ENCODE peak calls at places on chromosome 22, in ten cellular contexts. G is CD8-positive, alpha-beta T cell; A is left ventricle myocardium inferior; V is CD4-positive, alpha-beta T cell; B is astrocyte; M is transverse colon; X is upper lobe of right lung; S is heart left ventricle; R is pancreas; T is psoas muscle. I is an unnamed sample.
A peak's percentile ranks its signal among the peaks of the same experiment; 100 is the strongest.

GRCh38 chr22:25125693-25126357 is 73.8 kb upstream of the CRYBB3 start:
- DNase-seq in G (no peak), A (no peak), V (no peak), B (no peak), M (no peak), X (no peak), S (no peak), R (no peak), T (no peak), I (no peak)

GRCh38 chr22:49960967-49961600 is 512 bp downstream of the PIM3 start:
- DNase-seq in G (peak; percentile 36), A (peak; percentile 48), V (no peak), B (peak; percentile 45), M (peak; percentile 55), X (peak; percentile 81), S (peak; percentile 54), R (peak; percentile 64), T (peak; percentile 55), I (peak; percentile 11)

GRCh38 chr22:46122511-46122971 is 27.8 kb upstream of the PPARA start:
- DNase-seq in G (peak; percentile 65), A (peak; percentile 75), V (peak; percentile 63), B (no peak), M (peak; percentile 78), X (peak; percentile 88), S (peak; percentile 72), R (peak; percentile 76), T (peak; percentile 81), I (peak; percentile 33)

GRCh38 chr22:31526275-31526674 is 29.9 kb downstream of the SFI1 start:
- DNase-seq in G (no peak), A (no peak), V (no peak), B (no peak), M (no peak), X (no peak), S (no peak), R (no peak), T (no peak), I (no peak)

GRCh38 chr22:45932066-45932465 is 44.9 kb downstream of the WNT7B start:
- DNase-seq in G (no peak), A (no peak), V (no peak), B (peak; percentile 44), M (no peak), X (no peak), S (no peak), R (no peak), T (no peak), I (no peak)

GRCh38 chr22:27244328-27244727 is 557.2 kb downstream of the MN1 start:
- DNase-seq in G (no peak), A (no peak), V (no peak), B (no peak), M (no peak), X (no peak), S (no peak), R (no peak), T (no peak), I (no peak)

GRCh38 chr22:35972559-35972958 is 56.1 kb downstream of the RBFOX2 start:
- DNase-seq in G (no peak), A (no peak), V (no peak), B (no peak), M (no peak), X (no peak), S (no peak), R (no peak), T (no peak), I (no peak)

GRCh38 chr22:27088026-27088425 is 430.6 kb downstream of the MIAT start:
- DNase-seq in G (no peak), A (no peak), V (no peak), B (peak; percentile 95), M (no peak), X (no peak), S (no peak), R (no peak), T (no peak), I (peak; percentile 17)

GRCh38 chr22:41094036-41094435 is 1.6 kb downstream of the EP300 start:
- DNase-seq in G (no peak), A (no peak), V (no peak), B (peak; percentile 22), M (peak; percentile 39), X (no peak), S (no peak), R (no peak), T (no peak), I (peak; percentile 16)

GRCh38 chr22:35443338-35443737 is 43.4 kb downstream of the MCM5 start:
- DNase-seq in G (no peak), A (no peak), V (no peak), B (no peak), M (no peak), X (no peak), S (no peak), R (no peak), T (no peak), I (no peak)

GRCh38 chr22:50188356-50188755 is 2.6 kb downstream of the TRABD start:
- DNase-seq in G (no peak), A (no peak), V (no peak), B (no peak), M (no peak), X (no peak), S (no peak), R (no peak), T (no peak), I (no peak)

GRCh38 chr22:46062232-46062615 is 85.3 kb upstream of the WNT7B start:
- DNase-seq in G (no peak), A (no peak), V (no peak), B (no peak), M (peak; percentile 4), X (no peak), S (no peak), R (no peak), T (no peak), I (no peak)

GRCh38 chr22:20440637-20441591 is 3.3 kb upstream of the SCARF2 start:
- DNase-seq in G (no peak), A (no peak), V (no peak), B (no peak), M (no peak), X (peak; percentile 53), S (no peak), R (no peak), T (no peak), I (no peak)
- H3K27ac ChIP-seq in G (no peak overlapping the region), A (no peak overlapping the region), V (no peak overlapping the region), B (no peak overlapping the region), M (no peak overlapping the region), X (no peak overlapping the region), S (no peak overlapping the region), R (no peak overlapping the region), T (no peak overlapping the region), I (no peak overlapping the region)

DNA sequence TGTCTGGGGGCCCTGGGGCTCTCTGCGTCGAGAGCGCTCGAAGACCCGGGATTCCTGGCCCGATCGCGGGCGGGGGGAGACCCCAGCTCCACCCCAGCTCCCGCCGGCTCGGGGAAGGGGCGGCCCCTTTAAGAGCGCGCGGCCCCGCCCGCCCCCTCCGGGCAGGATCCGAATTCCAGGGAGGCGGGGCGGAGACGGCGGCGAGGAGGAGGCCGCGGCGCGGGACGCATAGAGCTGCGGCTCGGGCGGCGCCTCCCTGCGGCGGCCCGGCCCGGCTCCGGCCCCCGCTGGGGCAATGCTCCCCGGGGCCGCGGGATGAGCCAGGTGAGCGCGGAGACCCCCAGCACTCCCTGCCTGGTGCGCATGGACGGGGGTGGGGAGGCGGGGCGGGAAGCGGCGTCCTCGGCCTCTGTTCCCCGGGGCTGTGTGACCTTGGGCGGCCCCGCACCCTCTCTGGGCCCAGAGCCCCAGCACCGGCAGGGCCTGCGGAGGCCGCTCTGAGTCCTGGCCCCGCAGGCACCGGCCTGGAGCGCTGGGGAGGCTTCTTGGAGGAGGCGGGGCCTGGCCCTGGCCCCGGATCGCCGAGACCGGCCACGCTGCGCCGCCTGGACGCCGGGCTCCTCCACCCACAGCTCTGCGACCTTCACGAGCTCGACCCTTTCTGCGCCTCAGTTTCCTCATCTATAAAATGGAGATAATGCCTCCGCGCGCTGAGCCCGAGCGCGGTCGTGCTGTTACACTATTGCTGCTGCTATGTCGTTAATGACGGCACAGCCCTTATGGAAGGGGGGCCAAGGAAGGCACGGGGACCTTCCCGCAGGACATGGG is 594 bp downstream of the GAS2L1 start:
- DNase-seq in G (no peak), A (peak; percentile 88), V (no peak), B (no peak), M (peak; percentile 85), X (peak; percentile 91), S (peak; percentile 88), R (peak; percentile 76), T (peak; percentile 88), I (peak; percentile 55)
- TF ChIP-seq CTCF in G (no peak), A (no peak), V (no peak), B (no peak), M (no peak), X (no peak), S (no peak), R (no peak), T (no peak), I (peak; percentile 1)

DNA sequence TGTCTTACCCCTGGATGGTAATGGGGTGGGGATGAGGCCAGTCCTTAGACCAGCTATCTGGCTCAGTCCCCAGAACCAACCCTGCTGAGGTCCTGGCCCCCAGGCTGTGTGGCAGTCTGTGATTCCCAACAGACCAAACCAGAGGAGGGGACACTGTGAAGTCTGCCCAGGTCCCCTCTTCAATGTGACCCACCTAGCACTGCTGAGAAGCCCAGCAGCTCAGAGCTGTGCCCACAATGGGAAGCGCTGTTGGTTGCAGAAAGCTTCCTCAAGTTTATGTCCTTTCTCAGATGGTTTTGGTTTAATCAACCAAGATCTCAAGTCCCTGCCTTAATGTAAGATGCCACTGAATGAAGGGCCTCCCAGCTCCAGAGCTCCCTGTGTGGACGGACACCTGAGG is 114.7 kb upstream of the IGLL5 start:
- DNase-seq in G (no peak), A (no peak), V (no peak), B (no peak), M (no peak), X (no peak), S (no peak), R (no peak), T (no peak), I (no peak)
- H3K27me3 ChIP-seq in G (no peaks in the 10 kb centered on the region), A (peaks cover 86% of the 10 kb centered on the region), V (no peaks in the 10 kb centered on the region), B (peaks cover 5% of the 10 kb centered on the region), M (no peaks in the 10 kb centered on the region), X (peaks cover 5% of the 10 kb centered on the region), S (no peaks in the 10 kb centered on the region), R (no peaks in the 10 kb centered on the region), T (no peaks in the 10 kb centered on the region), I (peaks cover 47% of the 10 kb centered on the region)

DNA sequence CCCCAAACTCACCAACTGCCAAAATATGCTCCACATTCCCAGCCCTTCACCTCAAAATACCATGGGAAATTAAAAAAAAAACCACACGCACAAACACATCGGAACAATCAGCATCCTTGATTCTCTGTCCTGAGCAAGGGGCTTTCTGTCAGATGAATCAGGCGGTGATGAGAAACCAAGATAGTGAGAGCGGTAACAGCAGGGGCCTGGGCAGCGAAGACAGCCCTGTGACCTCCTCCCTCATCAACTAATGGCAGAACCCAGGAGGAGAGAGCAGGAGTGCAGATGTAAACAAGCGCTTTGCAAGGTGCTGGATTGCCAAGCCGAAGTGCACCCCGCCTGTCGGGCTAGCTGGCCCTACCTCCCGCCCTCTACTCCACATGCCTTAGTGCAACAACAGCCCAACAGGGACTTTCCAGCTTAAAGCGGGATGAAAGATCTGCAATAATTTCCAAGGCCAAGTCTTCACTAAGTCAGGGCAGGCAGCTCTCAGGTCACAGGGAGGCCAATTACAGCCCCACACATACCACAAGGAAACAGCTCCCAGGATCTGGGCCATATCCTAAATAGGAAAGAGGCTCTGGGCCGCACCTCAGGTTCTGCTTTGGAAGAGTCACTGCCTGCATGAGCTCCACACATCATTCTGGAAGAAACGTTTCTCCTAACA is 72.2 kb upstream of the BID start:
- DNase-seq in G (no peak), A (no peak), V (no peak), B (no peak), M (no peak), X (no peak), S (no peak), R (no peak), T (no peak), I (no peak)
- H3K27ac ChIP-seq in G (no peak overlapping the region), A (peak overlapping the region; percentile 78), V (no peak overlapping the region), B (no peak overlapping the region), M (peak overlapping the region; percentile 81), X (no peak overlapping the region), S (peak overlapping the region; percentile 83), R (no peak overlapping the region), T (peak overlapping the region; percentile 83), I (no peak overlapping the region)

I was measured in brain microvascular endothelial cell.